ENCODE peak calls at places on chromosome 1, in five cellular contexts. A is left ventricle myocardium inferior, J is upper lobe of right lung, U is tibial artery, O is PC-3. M is an unnamed sample. For H3K4me1, the result is how much of the 10 kb centered on the place peaks cover.

GRCh38 chr1:4634793-4635406 is 19.5 kb upstream of the AJAP1 start:
- DNase-seq in U (no peak), O (no peak), A (no peak), J (peak), M (no peak)

GRCh38 chr1:201593200-201593828 is 54.4 kb downstream of the NAV1 start:
- DNase-seq in O (peak), J (peak), U (peak), A (no peak), M (no peak)

GRCh38 chr1:227035316-227035715 is 95.2 kb downstream of the COQ8A start:
- DNase-seq in A (no peak), U (no peak), O (no peak), J (no peak), M (no peak)

GRCh38 chr1:89464008-89464407 is 60.6 kb upstream of the LRRC8B start:
- DNase-seq in J (no peak), A (no peak), U (no peak), O (peak), M (no peak)

GRCh38 chr1:220874201-220874655 is 5.0 kb upstream of the HLX start:
- DNase-seq in J (no peak), O (peak), U (no peak), A (no peak), M (no peak)

GRCh38 chr1:211698161-211699026 is 23.0 kb upstream of the NEK2 start:
- DNase-seq in A (peak), U (peak), J (peak), O (peak), M (peak)

GRCh38 chr1:166007176-166007575 is 159.6 kb downstream of the FAM78B start:
- DNase-seq in J (no peak), O (no peak), U (no peak), A (no peak), M (no peak)

GRCh38 chr1:110433213-110433612 is 17.7 kb upstream of the PROK1 start:
- DNase-seq in U (no peak), A (no peak), J (no peak), O (no peak), M (no peak)

GRCh38 chr1:232291258-232291657 is 338.7 kb downstream of the SIPA1L2 start:
- DNase-seq in J (no peak), O (no peak), U (peak), A (peak), M (no peak)

GRCh38 chr1:7447093-7447492 is 324.0 kb upstream of the VAMP3 start:
- DNase-seq in O (no peak), J (no peak), A (no peak), U (no peak), M (no peak)

GRCh38 chr1:30819244-30819571 is 61.6 kb upstream of the LAPTM5 start:
- DNase-seq in O (no peak), A (no peak), U (no peak), J (no peak), M (no peak)

GRCh38 chr1:118154220-118154619 is 30.8 kb downstream of the SPAG17 start:
- DNase-seq in A (no peak), O (peak), J (no peak), U (no peak), M (no peak)

GRCh38 chr1:230753586-230754251 is 6.5 kb downstream of the CAPN9 start:
- DNase-seq in J (peak), U (no peak), O (no peak), A (peak), M (no peak)

GRCh38 chr1:200410566-200410878 is 686 bp upstream of the ZNF281 start:
- DNase-seq in A (no peak), O (peak), J (no peak), U (no peak), M (no peak)

GRCh38 chr1:158037876-158038359 is 44.5 kb downstream of the KIRREL1 start:
- DNase-seq in J (no peak), U (no peak), A (peak), O (peak), M (no peak)

GRCh38 chr1:3578906-3579305 is 32.4 kb downstream of the MEGF6 start:
- DNase-seq in J (no peak), O (no peak), U (no peak), A (no peak), M (no peak)

GRCh38 chr1:3578433-3578805 is 32.9 kb downstream of the MEGF6 start:
- DNase-seq in A (no peak), J (no peak), O (no peak), U (no peak), M (no peak)

GRCh38 chr1:3577711-3578432 is 33.4 kb downstream of the MEGF6 start:
- DNase-seq in J (no peak), A (no peak), O (no peak), U (no peak), M (no peak)

GRCh38 chr1:3575953-3576352 is 35.4 kb downstream of the MEGF6 start:
- DNase-seq in A (no peak), O (no peak), J (no peak), U (no peak), M (no peak)

GRCh38 chr1:3577300-3577699 is 34.0 kb downstream of the MEGF6 start:
- DNase-seq in J (no peak), U (no peak), A (no peak), O (no peak), M (no peak)
- H3K4me3 ChIP-seq in J (no peak), U (no peak), A (no peak), O (no peak), M (no peak)

GRCh38 chr1:240189386-240189989 is 97.8 kb downstream of the FMN2 start:
- DNase-seq in U (no peak), J (no peak), O (peak), A (no peak), M (no peak)
- H3K4me1 ChIP-seq in U (under half), J (under half), O (under half), A (under half), M (under half)

DNA sequence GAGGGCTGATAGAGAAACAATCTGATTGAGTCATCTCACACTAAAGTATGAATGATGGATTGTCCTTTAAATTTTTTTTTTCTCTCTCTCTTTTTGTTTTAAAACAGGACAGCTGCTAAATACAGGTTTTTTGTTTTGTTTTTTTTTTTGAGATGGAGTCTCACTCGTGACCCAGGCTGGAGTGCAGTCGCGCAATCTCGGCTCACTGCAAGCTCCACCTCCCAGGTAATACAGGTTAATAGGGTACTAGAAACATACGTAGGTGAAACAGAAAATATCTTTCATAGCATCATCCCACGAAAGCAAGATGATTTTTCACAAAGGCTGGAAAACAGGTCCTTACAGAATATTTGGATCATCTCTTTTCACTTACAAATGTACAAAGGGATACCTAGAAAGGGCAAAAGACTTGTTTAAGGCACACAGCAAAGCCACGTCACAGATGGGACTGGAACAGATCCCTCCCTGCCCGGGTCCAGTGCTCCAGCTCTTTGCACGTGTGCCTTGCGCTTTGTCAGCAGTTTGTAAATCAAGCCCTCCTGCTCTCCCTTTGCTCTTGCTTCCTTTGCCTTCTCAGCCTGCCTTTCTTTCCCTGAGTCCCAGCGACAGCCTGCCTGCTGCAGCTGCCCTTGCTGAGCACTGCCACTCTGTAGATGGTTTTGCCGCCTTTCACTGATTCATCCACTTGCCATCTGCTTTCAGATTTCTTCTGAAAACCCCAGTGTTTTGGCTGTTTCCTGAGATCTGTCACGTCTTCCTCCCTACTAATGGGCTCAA is 171.3 kb upstream of the BEND5 start:
- DNase-seq in A (no peak), U (no peak), O (no peak), J (no peak), M (no peak)
- H3K4me3 ChIP-seq in A (no peak), U (no peak), O (no peak), J (no peak), M (no peak)

DNA sequence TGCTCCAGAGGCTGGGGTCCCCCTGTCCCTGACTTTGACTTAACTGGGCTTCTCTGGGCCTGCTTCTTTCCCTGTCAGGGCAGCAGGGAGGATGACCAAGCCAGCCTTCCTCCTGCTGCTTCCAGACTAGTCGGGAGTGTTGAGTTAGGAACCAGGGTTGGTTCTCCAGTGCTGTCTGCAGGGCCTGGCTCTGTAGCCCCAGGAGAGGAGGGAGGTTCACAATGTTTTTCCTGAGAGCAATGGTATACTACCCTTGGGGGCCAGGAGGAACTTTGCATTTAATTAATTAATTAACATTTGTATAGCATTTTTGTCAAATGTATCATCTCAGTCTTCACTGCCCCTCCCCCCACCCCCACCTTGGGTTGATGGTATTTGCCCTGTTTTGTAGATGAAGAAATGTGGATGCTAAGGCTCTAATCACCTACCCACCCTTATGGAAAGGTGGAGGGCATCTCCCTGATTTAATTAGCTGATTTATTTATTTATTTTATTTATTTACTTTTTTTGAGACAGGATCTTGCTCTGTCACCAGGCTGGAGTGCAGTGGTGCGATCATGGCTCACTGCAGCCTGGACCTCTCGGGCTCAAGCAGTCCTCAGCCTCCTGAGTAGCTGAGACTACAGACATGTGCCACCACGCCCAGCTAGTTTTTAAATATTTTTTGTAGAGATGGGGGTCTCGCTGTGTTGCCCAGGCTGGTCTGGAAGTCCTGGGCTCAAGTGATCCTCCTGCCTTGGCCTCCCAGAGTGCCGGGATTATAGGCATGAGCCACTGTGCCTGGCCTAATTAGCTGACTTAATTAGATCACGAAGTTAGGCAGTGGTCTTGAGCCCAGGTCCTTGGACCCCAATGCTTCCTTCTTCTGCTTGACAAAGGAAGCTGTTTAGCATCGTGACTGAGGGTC is 6.6 kb downstream of the H6PD start:
- DNase-seq in A (no peak), O (no peak), J (peak), U (no peak), M (no peak)
- H3K4me1 ChIP-seq in A (half or more), O (under half), J (half or more), U (half or more), M (half or more)

GRCh38 chr1:39409055-39409816 is 82.2 kb upstream of the BMP8A start:
- DNase-seq in A (peak), J (peak), O (peak), U (peak), M (no peak)

GRCh38 chr1:39412079-39412478 is 79.4 kb upstream of the BMP8A start:
- DNase-seq in A (no peak), O (no peak), U (no peak), J (no peak), M (no peak)

GRCh38 chr1:39412892-39413291 is 78.5 kb upstream of the BMP8A start:
- DNase-seq in A (no peak), O (no peak), U (no peak), J (no peak), M (no peak)

GRCh38 chr1:39411526-39411925 is 79.9 kb upstream of the BMP8A start:
- DNase-seq in A (no peak), O (peak), U (no peak), J (no peak), M (no peak)

DNA sequence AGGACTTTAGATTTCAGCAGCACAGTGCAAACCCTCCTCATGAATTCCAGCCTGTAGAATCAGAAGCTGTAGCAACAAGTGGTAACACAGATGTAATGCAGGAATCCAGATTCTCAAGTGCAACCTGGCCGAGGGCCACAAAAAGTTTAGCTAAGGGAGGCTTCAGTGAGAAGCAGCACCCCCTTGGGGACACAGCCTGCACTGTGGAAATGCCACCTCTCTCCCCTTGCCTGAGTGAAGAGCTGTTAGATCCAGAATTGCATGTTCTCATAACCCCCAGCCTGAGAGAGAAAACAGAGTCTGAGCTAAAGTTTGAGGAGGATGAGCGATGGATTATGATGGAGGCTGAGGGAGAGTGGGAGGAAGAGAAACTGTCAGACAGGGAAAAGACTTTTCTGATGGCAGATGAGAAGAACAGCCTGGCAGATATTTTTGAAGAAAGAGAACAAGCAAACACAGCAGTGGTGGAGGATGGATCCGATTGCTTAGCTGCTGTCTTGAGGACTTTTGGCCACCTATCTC is 80.5 kb upstream of the BMP8A start:
- DNase-seq in U (peak), A (peak), J (peak), O (peak), M (no peak)
- H3K4me3 ChIP-seq in U (peak), A (peak), J (peak), O (peak), M (peak)

DNA sequence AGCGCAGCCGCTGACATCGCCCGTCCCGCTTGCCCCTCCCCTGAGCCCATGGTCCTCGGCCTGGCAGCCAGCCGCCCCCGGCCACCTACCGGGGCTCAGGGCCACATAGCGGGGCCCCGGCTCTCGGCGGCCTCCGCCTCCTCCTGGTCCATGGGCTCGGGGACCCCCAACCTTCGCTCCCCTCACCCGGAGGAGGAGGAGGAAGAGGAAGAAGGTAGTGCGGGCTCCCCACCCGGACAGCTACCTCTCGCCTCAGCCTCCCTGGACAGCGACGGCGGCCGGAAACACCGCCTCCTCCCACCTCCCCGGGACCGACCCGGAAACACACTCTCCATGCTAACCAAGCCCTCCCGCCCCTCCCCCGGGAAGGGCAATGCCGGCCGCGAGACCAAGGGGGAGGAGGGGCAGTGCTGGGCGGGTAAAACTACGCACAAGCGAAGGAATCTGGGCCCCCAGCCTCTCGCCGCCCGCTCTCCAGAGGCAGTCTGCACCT is at the start of gene KIAA0319L:
- DNase-seq in J (peak), A (peak), O (peak), U (peak), M (peak)
- H3K4me1 ChIP-seq in J (under half), A (half or more), O (under half), U (half or more), M (under half)